ENCODE peak calls at places on chromosomes 13 and 19, in nine cellular contexts. X is stomach, E is cardiac muscle cell, D is fibroblast of villous mesenchyme, N is body of pancreas, C is endothelial cell, T is heart right ventricle, G is coronary artery, H is BJ. S is an unnamed sample.

GRCh38 chr19:19459707-19460251 is 54.3 kb downstream of the GATAD2A start:
- DNase-seq in E (no peak), G (no peak), N (peak), H (peak), T (no peak), C (no peak), X (peak), D (peak), S (no peak)

GRCh38 chr13:35332134-35332533 is 144.4 kb downstream of the MAB21L1 start:
- DNase-seq in E (no peak), G (no peak), H (no peak), X (no peak), N (no peak), D (no peak), T (no peak), C (no peak), S (no peak)

GRCh38 chr19:44653977-44654784 is 10.5 kb downstream of the PVR start:
- DNase-seq in G (no peak), T (peak), H (no peak), D (peak), X (peak), E (peak), C (peak), N (peak), S (peak)

GRCh38 chr13:28401303-28402056 is 93.4 kb downstream of the FLT1 start:
- DNase-seq in H (peak), N (no peak), T (no peak), C (no peak), X (no peak), E (no peak), D (peak), G (no peak), S (no peak)

GRCh38 chr13:27044837-27045570 is 126.6 kb downstream of the USP12 start:
- DNase-seq in C (no peak), E (no peak), X (no peak), N (no peak), G (no peak), H (no peak), D (no peak), T (no peak), S (no peak)

GRCh38 chr19:56253737-56254136 is 18.8 kb upstream of the EDDM13 start:
- DNase-seq in D (peak), G (no peak), X (no peak), C (no peak), H (no peak), T (no peak), N (no peak), E (peak), S (peak)

GRCh38 chr13:29799041-29799440 is 51.4 kb downstream of the UBL3 start:
- DNase-seq in T (no peak), C (no peak), X (no peak), G (no peak), D (no peak), N (no peak), E (no peak), H (no peak), S (no peak)

GRCh38 chr19:38506723-38507550 is 73.4 kb downstream of the RYR1 start:
- DNase-seq in E (peak), X (peak), H (no peak), C (peak), T (peak), G (peak), D (peak), N (peak), S (peak)

GRCh38 chr19:45952691-45953505 is 20.8 kb downstream of the NOVA2 start:
- DNase-seq in X (peak), T (peak), H (no peak), N (peak), C (peak), D (peak), E (peak), G (no peak), S (peak)

GRCh38 chr19:46944918-46945628 is 74.6 kb upstream of the NPAS1 start:
- DNase-seq in N (peak), E (peak), D (peak), G (peak), H (no peak), C (no peak), T (peak), X (no peak), S (no peak)

GRCh38 chr13:49561064-49561410 is 24.3 kb downstream of the RCBTB1 start:
- DNase-seq in N (peak), E (peak), X (no peak), G (no peak), D (peak), T (peak), C (no peak), H (no peak), S (no peak)

GRCh38 chr13:48318014-48318713 is 14.6 kb downstream of the RB1 start:
- DNase-seq in H (no peak), D (no peak), N (peak), T (peak), C (no peak), E (no peak), G (no peak), X (no peak), S (no peak)

GRCh38 chr19:15115080-15115479 is 7.9 kb downstream of the SYDE1 start:
- DNase-seq in D (peak), H (no peak), E (no peak), G (no peak), N (peak), C (no peak), X (peak), T (peak), S (no peak)

GRCh38 chr19:18393836-18394235 is 3.6 kb downstream of the LRRC25 start:
- DNase-seq in T (no peak), N (peak), X (peak), H (no peak), D (no peak), G (peak), C (no peak), E (no peak), S (no peak)

DNA sequence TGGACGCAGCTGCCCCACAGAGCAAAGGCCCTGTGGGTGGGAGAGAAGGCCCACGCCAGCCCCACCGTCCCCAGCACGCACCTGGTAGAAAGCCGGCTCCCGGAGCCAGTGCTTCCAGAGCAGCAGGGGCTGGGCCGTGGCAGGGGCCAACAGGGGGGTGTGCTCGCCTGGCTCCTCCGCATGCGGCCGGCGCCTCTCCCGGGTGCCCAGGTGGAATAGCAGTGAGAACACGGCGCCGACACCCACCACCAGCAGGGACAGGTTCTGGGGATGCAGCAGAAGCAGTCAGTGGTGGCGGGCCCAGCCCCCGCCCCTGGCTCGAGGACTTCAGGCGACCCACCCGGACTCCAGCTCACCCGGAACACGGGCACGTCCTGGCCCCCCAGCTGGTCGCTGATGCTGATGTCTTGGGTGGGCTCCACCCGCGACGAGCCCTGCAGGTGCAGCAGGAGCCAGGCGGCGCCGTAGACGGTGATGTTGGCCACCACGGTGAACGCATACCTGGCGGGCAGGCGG is 8.9 kb downstream of the TEKTIP1 start:
- DNase-seq in T (no peak), X (no peak), D (no peak), E (no peak), H (no peak), G (no peak), N (no peak), C (no peak), S (no peak)
- TF ChIP-seq CTCF in T (no peak), X (no peak), D (no peak), E (no peak), H (no peak), G (no peak), N (no peak), C (no peak), S (no peak)

GRCh38 chr19:40560092-40560507 is 16.6 kb upstream of the SHKBP1 start:
- DNase-seq in X (no peak), N (no peak), G (no peak), T (no peak), D (no peak), E (no peak), C (no peak), H (no peak), S (no peak)
- TF ChIP-seq CTCF in X (no peak), N (no peak), G (no peak), T (no peak), D (no peak), E (no peak), C (no peak), H (no peak), S (no peak)

DNA sequence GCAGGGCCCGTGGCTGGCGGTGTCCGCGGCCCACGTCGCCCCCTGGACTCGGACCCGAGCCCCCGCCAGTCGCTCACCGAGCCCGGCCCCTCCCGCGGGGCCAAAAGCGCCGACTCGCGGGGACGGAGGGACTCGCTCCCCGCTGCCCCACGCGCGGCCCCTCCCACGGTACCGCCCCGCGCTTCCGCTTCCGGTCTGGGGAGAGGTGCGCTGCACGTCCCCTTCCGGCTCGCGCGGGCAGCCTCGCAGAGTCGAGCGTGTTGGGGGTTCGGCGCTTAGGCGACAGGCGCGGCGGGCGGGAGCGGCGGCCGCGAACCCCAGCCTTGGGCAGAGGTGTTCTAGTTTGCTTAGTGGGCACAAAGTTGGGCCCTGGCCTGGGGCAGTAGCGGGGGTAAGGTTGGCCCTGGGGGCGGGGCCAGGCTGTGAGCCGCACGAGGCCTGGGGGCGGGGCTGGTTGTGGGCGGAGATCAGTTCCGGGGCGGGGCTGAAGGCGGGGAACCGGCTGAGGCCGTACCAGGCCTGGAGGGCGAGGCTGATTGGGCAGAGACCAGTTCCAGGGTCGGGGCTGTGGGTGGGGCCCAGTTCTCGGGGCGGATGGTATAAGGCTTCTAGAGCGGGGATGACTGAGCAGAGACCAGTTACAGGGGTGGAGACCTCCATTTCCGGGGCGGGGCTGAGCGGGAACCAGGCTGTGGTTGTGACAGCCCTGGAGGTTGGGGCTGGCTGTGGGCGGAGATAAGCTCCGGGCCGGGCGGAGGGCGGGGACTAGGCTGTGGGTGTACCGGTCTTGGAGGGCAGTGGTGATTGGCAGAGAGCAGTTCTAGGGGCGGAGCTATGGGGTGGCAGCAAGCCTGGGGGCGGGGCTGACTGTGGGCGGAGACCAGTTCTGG is at the start of the genes MBD3L1 and ZNF558:
- DNase-seq in T (peak), C (no peak), G (peak), H (peak), E (no peak), X (peak), D (peak), N (peak), S (peak)
- TF ChIP-seq CTCF in T (peak), C (no peak), G (no peak), H (peak), E (peak), X (no peak), D (no peak), N (no peak), S (no peak)

DNA sequence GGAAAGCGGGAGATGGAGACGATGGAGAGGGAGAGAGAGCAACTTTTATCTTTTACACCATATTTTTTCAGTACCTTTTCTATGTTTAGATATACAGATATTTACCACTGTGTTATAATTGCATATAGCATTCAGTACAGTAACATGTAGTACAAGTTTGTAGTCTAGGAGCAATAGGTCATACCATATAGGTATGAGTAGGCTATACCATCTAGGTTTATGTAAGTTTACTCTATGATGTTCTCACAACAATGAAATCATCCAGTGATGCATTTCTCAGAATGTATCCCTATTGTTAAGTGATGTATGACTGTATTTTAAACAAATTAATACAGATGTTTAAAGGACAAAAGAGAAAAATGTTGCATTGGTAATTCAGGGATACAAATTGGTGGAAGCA is 136.1 kb downstream of the PDS5B start:
- DNase-seq in T (no peak), H (no peak), N (no peak), G (no peak), C (no peak), X (no peak), D (no peak), E (no peak), S (no peak)
- TF ChIP-seq CTCF in T (no peak), H (no peak), N (no peak), G (no peak), C (no peak), X (no peak), D (no peak), E (no peak), S (no peak)

GRCh38 chr13:39274926-39275325 is 236.7 kb downstream of the NHLRC3 start:
- DNase-seq in X (no peak), C (no peak), T (no peak), E (no peak), G (no peak), N (no peak), D (no peak), H (no peak), S (no peak)

GRCh38 chr13:39269004-39269403 is 230.7 kb downstream of the NHLRC3 start:
- DNase-seq in N (no peak), X (no peak), T (no peak), H (no peak), C (no peak), G (no peak), E (no peak), D (no peak), S (no peak)

GRCh38 chr13:39279077-39279476 is 240.8 kb downstream of the NHLRC3 start:
- DNase-seq in C (no peak), N (no peak), G (no peak), X (no peak), T (no peak), H (no peak), E (no peak), D (no peak), S (no peak)

GRCh38 chr13:39269411-39269810 is 231.2 kb downstream of the NHLRC3 start:
- DNase-seq in G (no peak), X (no peak), N (no peak), H (no peak), E (no peak), T (no peak), D (no peak), C (no peak), S (no peak)

DNA sequence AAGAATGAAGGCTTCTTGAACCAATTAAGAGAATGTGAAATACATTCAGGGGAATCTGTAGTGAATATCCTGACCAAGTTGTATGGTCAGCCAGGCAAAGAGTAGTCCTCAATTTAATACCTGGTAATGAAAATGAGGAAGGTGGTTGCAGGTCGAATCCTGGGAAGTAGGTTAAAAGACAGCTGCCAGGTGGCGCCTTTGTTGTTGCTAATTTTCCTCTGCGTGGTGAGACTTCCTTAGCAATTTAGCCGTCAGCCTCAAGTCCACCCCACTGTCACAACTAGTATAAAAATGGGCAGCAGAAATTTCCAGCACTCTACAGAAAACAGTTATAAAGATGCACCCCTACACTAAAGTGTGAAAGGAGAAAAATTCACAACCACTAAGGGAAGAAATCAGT is 235.7 kb downstream of the NHLRC3 start:
- DNase-seq in T (no peak), H (no peak), X (peak), N (peak), G (no peak), E (peak), D (peak), C (no peak), S (peak)
- TF ChIP-seq CTCF in T (peak), H (peak), X (no peak), N (peak), G (no peak), E (peak), D (peak), C (no peak), S (no peak)

DNA sequence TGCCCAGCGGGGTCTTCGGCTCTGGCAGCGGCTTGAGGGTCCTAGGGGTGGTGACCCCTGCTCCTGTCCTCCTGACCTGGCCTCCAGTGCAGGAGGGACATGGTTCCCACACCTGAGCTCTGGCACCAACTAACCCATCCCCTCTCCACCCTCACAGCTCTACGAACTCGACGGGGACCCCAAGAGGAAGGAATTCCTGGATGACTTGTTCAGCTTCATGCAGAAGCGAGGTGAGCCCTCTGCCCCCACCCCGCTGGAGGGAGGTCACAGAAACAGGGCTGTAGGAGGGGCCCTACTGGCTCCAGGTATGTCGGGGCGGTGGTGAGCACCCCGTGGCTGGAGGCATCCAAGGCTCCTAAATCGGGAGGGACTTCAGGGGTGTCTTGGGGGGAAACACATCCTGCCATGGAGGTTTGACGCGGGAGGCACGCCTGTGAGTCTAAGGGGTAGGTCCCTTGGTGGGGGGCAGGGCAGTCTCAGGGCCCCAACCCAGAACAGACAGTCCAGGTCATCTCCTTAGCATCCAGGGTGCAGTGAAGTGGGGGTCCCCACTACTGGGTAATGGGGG is 24.1 kb upstream of the WDR18 start:
- DNase-seq in T (no peak), C (no peak), X (no peak), N (no peak), D (no peak), E (peak), H (no peak), G (no peak), S (no peak)
- TF ChIP-seq CTCF in T (no peak), C (no peak), X (no peak), N (no peak), D (no peak), E (no peak), H (no peak), G (no peak), S (no peak)

DNA sequence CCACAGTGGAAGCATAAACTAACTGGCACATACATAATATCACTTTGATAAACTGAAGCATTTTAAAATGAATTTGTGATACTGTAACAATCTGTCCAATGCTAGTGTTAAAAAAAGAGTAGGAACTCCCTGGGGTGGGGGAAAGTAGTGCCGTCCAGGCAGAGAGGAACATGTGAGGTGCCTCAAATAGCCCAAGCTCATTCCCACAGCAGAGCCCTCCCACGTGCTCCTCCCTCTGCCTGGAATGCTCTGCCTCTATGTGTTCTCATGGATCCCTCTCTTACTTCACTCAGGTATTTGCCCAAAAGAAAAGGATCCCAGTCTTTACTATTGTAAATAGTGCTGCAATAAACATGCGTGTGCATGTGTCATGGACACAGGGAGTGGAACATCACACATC is 188.1 kb downstream of the NHLRC3 start:
- DNase-seq in C (no peak), E (no peak), T (peak), X (no peak), G (no peak), H (no peak), D (no peak), N (no peak), S (no peak)
- TF ChIP-seq CTCF in C (no peak), E (no peak), T (no peak), X (no peak), G (no peak), H (no peak), D (no peak), N (no peak), S (no peak)

GRCh38 chr19:10568826-10569651 is at the start of gene CDKN2D:
- DNase-seq in T (peak), D (peak), N (peak), G (peak), E (peak), H (peak), X (peak), C (peak), S (peak)

GRCh38 chr19:10566408-10566657 is 523 bp upstream of the KRI1 start:
- DNase-seq in C (no peak), H (no peak), G (no peak), T (no peak), N (no peak), E (no peak), D (no peak), X (no peak), S (no peak)

GRCh38 chr19:10566658-10567410 is 1.0 kb upstream of the KRI1 start:
- DNase-seq in T (no peak), C (no peak), G (peak), X (no peak), D (no peak), H (no peak), E (no peak), N (peak), S (no peak)

GRCh38 chr19:10567696-10568443 is 909 bp downstream of the CDKN2D start:
- DNase-seq in E (no peak), G (peak), T (no peak), X (no peak), N (no peak), D (no peak), H (no peak), C (no peak), S (no peak)

DNA sequence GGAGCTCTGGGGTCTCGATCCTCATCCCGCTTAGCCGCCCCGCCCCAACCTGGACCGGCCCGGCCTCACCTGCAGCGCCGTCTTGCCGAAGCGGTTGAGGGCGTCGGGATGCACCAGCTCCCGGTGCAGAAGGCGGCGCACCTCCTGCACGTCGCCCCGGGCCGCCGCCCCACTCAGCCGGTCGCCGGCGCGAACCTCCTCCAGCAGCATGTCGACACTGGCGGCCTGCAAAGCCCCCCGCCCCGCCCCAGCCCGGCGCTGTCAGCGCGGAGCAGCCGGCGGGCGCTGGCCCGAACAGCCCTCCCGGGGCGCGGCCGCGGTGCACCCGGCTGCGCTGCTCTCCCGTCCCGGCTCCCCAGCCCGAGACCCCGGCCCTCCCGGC is 344 bp downstream of the CDKN2D start:
- DNase-seq in E (no peak), X (peak), D (peak), N (peak), C (no peak), H (no peak), T (peak), G (peak), S (peak)
- TF ChIP-seq CTCF in E (no peak), X (no peak), D (no peak), N (no peak), C (no peak), H (no peak), T (no peak), G (no peak), S (no peak)

S was measured in Calu3.